ENCODE peak calls at places on chromosome 20, in eight cellular contexts. L, J, E, B, M, A, Q and D are unnamed samples.

GRCh38 chr20:2698186-2698817 is 5.7 kb downstream of the EBF4 start:
- DNase-seq in J (no peak), Q (no peak), E (no peak), M (no peak), A (no peak), L (no peak), B (no peak), D (peak)

GRCh38 chr20:25503946-25504345 is 81.4 kb downstream of the NINL start:
- DNase-seq in J (no peak), A (no peak), E (no peak), Q (no peak), L (no peak), B (no peak), M (no peak), D (no peak)

GRCh38 chr20:19673575-19673974 is 84.5 kb upstream of the RIN2 start:
- DNase-seq in M (peak), A (no peak), L (no peak), B (peak), E (no peak), Q (peak), J (no peak), D (no peak)

GRCh38 chr20:50857348-50857747 is 62.5 kb downstream of the BCAS4 start:
- DNase-seq in E (no peak), M (no peak), L (no peak), Q (no peak), J (no peak), A (no peak), B (no peak), D (no peak)

GRCh38 chr20:64065973-64066341 is 3.0 kb downstream of the TCEA2 start:
- DNase-seq in E (no peak), J (no peak), Q (peak), L (peak), M (peak), A (no peak), B (peak), D (no peak)

GRCh38 chr20:58883243-58883691 is 30.8 kb downstream of the GNAS start:
- DNase-seq in A (no peak), L (peak), Q (peak), J (no peak), M (no peak), E (no peak), B (no peak), D (no peak)

GRCh38 chr20:44268802-44269201 is 21.7 kb downstream of the GDAP1L1 start:
- DNase-seq in L (no peak), E (no peak), M (no peak), B (no peak), A (no peak), J (no peak), Q (no peak), D (no peak)

GRCh38 chr20:50218987-50219435 is 28.4 kb downstream of the CEBPB start:
- DNase-seq in L (no peak), A (no peak), E (no peak), M (peak), Q (no peak), J (no peak), B (no peak), D (no peak)

GRCh38 chr20:63344616-63345327 is 16.4 kb downstream of the CHRNA4 start:
- DNase-seq in M (peak), B (no peak), J (no peak), E (no peak), Q (peak), A (no peak), L (no peak), D (no peak)

GRCh38 chr20:10672579-10673127 is 1.1 kb downstream of the JAG1 start:
- DNase-seq in Q (peak), E (peak), A (peak), B (peak), J (peak), L (no peak), M (peak), D (peak)

GRCh38 chr20:34458631-34459030 is 57.6 kb upstream of the DYNLRB1 start:
- DNase-seq in M (peak), J (no peak), E (no peak), A (no peak), L (no peak), Q (no peak), B (no peak), D (no peak)

GRCh38 chr20:45032781-45033180 is 66.5 kb downstream of the STK4 start:
- DNase-seq in M (no peak), J (no peak), L (no peak), B (no peak), A (no peak), E (no peak), Q (peak), D (no peak)

GRCh38 chr20:39880890-39881289 is 808.1 kb downstream of the MAFB start:
- DNase-seq in B (peak), Q (peak), E (no peak), L (no peak), A (no peak), J (no peak), M (peak), D (no peak)

GRCh38 chr20:39888310-39888709 is 800.7 kb downstream of the MAFB start:
- DNase-seq in J (no peak), E (no peak), A (no peak), M (no peak), Q (no peak), L (no peak), B (no peak), D (no peak)

GRCh38 chr20:39890697-39891096 is 798.3 kb downstream of the MAFB start:
- DNase-seq in A (no peak), J (no peak), M (no peak), Q (no peak), E (no peak), L (no peak), B (no peak), D (no peak)

GRCh38 chr20:39886650-39887190 is 802.3 kb downstream of the MAFB start:
- DNase-seq in J (no peak), B (no peak), A (no peak), E (no peak), M (no peak), L (no peak), Q (no peak), D (no peak)

DNA sequence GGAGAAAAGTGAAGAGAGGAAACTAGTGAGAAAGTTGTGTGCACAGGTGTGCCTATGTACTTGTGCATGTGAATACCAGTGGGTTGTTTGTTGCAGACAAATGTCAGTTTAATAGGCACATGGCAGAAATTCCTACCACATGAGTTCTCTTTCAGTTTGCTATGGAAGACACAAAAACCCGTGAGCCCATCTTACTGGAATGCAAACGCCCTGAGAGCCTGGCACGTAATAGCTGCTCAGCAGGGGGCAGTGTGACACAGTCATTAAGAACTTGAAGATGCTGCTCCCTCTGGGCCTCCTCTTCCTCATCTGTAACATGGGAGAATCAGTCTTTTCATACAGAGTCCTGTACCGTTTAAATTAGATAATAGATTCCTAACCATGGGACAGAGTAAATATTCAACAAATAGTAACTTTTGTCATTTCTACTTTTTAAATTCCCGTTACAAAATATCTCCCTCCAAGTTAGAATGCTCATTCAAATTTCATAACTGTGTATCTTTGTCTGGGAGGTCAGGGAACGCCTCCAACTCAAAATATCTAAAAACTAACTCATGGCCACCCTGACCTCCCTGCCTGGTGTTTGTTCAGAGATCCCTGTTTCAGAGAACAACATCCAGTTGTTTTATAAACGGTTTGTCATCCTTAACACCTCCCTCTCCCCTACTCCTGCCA is 802.9 kb downstream of the MAFB start:
- DNase-seq in L (peak), A (peak), J (peak), M (peak), E (peak), B (peak), Q (peak), D (no peak)
- TF ChIP-seq CTCF in L (peak), A (peak), J (peak), M (peak), E (peak), B (peak), Q (peak), D (peak)

GRCh38 chr20:22623211-22623610 is 38.8 kb upstream of the FOXA2 start:
- DNase-seq in B (no peak), J (no peak), A (no peak), L (no peak), M (peak), Q (no peak), E (no peak), D (no peak)
- TF ChIP-seq CTCF in B (peak), J (peak), A (no peak), L (no peak), M (no peak), Q (no peak), E (no peak), D (no peak)

DNA sequence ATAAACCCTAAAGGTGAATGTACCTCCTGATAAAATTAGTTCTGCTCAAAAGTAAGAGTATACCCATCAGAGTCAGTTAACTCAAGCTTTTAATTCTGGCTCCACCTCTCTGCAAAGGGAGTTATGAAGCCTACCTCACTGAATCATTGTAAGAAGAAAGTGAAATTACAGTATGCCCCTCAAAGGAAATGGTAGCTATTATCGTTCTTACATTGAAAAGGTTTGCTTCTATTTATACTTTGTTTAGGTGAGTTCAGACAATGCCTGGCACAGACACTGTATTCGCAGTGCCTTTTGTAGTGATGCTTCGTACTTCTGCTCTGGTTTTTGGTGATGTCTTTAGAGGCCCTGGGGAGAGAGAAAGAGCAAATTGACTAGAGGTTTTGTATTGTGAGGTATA is 10.3 kb upstream of the MROH8 start:
- DNase-seq in A (no peak), M (no peak), L (no peak), E (no peak), B (no peak), Q (no peak), J (no peak), D (no peak)
- TF ChIP-seq CTCF in A (no peak), M (no peak), L (no peak), E (no peak), B (no peak), Q (no peak), J (no peak), D (no peak)

GRCh38 chr20:23058240-23058639 is 8.8 kb upstream of the THBD start:
- DNase-seq in B (no peak), J (no peak), Q (no peak), M (no peak), L (no peak), A (no peak), E (no peak), D (no peak)
- TF ChIP-seq CTCF in B (peak), J (no peak), Q (no peak), M (peak), L (no peak), A (no peak), E (no peak), D (no peak)

DNA sequence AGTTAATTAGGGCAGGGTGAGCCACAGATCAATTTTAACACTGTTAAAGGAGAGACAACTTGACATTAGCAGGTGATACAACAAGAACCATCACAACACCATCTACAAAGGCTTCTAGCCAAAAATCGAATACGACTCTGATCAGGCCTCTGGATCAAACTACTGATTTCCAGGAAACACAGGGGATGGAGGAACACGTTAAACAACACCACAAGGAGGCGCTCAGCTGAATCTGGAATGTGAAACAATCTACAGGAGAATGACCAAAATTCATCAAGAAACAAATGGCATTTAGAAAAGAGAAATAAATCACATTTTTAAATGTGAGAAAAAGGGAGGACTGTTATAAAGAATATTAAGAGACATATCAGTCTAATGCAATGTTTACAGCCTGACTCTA is 13.5 kb upstream of the MAFB start:
- DNase-seq in A (no peak), Q (peak), J (no peak), E (no peak), M (no peak), L (no peak), B (no peak), D (no peak)
- TF ChIP-seq CTCF in A (peak), Q (no peak), J (no peak), E (no peak), M (peak), L (peak), B (peak), D (peak)

GRCh38 chr20:20712474-20713243 is at the start of gene RALGAPA2:
- DNase-seq in A (peak), M (peak), Q (peak), E (peak), J (peak), B (peak), L (peak), D (peak)
- TF ChIP-seq CTCF in A (no peak), M (no peak), Q (no peak), E (no peak), J (no peak), B (peak), L (no peak), D (no peak)